ENCODE peak calls at places on chromosomes 2 and 18, in four cellular contexts. U, E, H and R are unnamed samples.
A peak's percentile ranks its signal among the peaks of the same experiment; 100 is the strongest.

GRCh38 chr18:32742620-32743019 is 30.2 kb downstream of the KLHL14 start:
- DNase-seq in U (no peak), E (no peak), H (no peak), R (no peak)

GRCh38 chr2:11863103-11863502 is 116.7 kb downstream of the LPIN1 start:
- DNase-seq in H (no peak), U (no peak), E (no peak), R (no peak)

GRCh38 chr2:212766921-212767320 is 228.3 kb upstream of the ERBB4 start:
- DNase-seq in U (no peak), H (no peak), E (no peak), R (no peak)

GRCh38 chr2:60507211-60507810 is 46.1 kb downstream of the BCL11A start:
- DNase-seq in U (no peak), E (no peak), H (no peak), R (no peak)

GRCh38 chr2:155871940-155872339 is 460.6 kb downstream of the NR4A2 start:
- DNase-seq in E (no peak), U (no peak), H (no peak), R (no peak)

GRCh38 chr2:27312152-27312551 is 3.9 kb upstream of the UCN start:
- DNase-seq in E (no peak), U (no peak), H (no peak), R (no peak)

GRCh38 chr2:54598347-54599325 is 124.8 kb upstream of the EML6 start:
- DNase-seq in E (no peak), U (no peak), H (no peak), R (no peak)

GRCh38 chr2:139867601-139868226 is 1087.5 kb upstream of the NXPH2 start:
- DNase-seq in U (no peak), E (no peak), H (no peak), R (no peak)

GRCh38 chr2:214753455-214753854 is 56.0 kb downstream of the BARD1 start:
- DNase-seq in H (no peak), E (no peak), U (no peak), R (no peak)

GRCh38 chr2:122391726-122392125 is 636.3 kb downstream of the TSN start:
- DNase-seq in H (no peak), E (no peak), U (no peak), R (no peak)

GRCh38 chr2:46651363-46652099 is 172.2 kb downstream of the TMEM247 start:
- DNase-seq in H (no peak), E (no peak), U (no peak), R (no peak)

GRCh38 chr18:47968006-47968676 is 37.7 kb upstream of the SMAD2 start:
- DNase-seq in U (no peak), H (no peak), E (peak; percentile 88), R (no peak)

GRCh38 chr2:204004912-204005311 is 68.3 kb downstream of the ICOS start:
- DNase-seq in U (no peak), E (no peak), H (no peak), R (no peak)

GRCh38 chr2:217075225-217075802 is 215.4 kb upstream of the TNP1 start:
- DNase-seq in E (no peak), U (no peak), H (no peak), R (peak; percentile 46)

GRCh38 chr2:46034535-46034934 is 262.7 kb upstream of the EPAS1 start:
- DNase-seq in E (no peak), U (no peak), H (no peak), R (no peak)

GRCh38 chr18:73986711-73987110 is 160.9 kb downstream of the FBXO15 start:
- DNase-seq in E (no peak), U (no peak), H (no peak), R (no peak)

GRCh38 chr2:39368846-39369245 is 68.2 kb downstream of the MAP4K3 start:
- DNase-seq in H (no peak), E (no peak), U (no peak), R (no peak)

GRCh38 chr2:48482774-48483173 is 47.2 kb upstream of the STON1 start:
- DNase-seq in H (no peak), U (no peak), E (no peak), R (no peak)

DNA sequence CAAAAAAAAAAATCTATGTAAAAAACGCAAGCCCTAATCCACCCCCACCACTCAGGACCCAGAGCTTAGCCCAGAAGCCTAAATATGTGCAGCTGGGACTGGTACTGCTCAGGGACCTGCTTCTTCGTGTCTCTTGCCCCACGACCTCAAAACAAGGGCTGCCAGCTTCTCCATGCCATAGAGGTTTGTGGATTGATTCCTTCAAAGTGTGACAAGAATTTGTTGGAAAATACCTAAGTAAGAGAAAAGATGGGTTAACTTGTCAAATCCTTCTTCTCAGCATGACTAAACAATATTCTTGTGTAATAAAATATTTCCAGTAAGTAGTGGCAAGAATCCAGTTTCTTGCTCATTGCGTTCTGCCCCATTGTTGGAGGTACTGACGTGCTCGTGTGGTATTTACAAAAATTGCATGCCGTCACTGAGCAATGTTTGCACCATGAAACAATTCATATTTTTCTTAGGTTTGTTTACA is 825 bp upstream of the SCYGR1 start:
- DNase-seq in U (no peak), E (peak; percentile 99), H (no peak), R (no peak)
- TF ChIP-seq MAX in U (no peak), E (peak; percentile 89), H (no peak), R (no peak)

DNA sequence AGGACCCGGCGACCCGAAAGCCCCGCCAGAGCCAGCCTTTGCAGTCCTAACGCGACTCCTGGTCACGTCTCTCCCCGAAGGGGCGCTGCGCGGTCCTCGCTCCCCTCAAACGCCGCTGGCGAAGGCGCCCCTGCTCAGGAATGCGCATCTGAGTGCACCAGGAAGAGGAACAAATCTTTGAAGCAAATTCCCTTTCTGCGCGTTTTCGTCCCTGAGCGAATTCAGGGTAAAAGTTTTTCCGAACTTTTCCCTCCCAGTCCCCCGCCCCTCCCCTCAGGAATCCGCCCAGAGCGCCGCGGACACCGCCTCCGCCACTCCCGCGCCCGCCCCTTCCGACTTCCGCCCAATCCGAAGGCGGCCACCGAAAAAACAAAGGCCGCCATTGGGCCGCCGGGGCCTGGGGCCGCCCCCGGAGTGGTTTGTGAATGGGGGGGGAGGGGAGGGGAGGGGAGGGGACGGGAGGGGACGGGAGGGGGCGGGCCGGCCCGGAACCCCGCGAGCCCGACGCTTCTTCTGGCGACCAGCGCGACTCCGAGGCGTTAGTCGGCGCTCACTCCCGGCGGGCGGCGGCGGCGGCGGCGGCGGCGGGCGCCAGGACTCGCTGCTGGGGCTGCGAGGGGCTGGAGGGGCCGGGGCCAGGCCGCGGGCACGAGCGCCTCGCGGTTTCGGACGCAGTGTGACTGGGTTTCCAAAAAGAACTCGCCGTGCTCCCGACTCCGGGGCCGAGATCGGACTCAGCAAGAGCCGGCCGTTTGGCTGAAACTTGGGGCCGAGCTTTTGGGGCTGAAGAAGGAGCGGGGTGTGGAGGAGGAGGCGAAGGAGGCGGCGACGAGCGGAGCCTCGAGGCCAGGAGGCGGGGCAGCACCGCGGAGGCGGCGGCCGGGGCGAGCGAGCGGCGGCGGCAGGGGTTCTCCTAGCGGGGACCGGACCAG is at the start of gene FZD7:
- DNase-seq in H (peak; percentile 38), E (peak; percentile 89), U (peak; percentile 77), R (peak; percentile 96)
- TF ChIP-seq POLR2A in H (peak; percentile 56), E (peak; percentile 55), U (peak; percentile 28), R (peak; percentile 37)

DNA sequence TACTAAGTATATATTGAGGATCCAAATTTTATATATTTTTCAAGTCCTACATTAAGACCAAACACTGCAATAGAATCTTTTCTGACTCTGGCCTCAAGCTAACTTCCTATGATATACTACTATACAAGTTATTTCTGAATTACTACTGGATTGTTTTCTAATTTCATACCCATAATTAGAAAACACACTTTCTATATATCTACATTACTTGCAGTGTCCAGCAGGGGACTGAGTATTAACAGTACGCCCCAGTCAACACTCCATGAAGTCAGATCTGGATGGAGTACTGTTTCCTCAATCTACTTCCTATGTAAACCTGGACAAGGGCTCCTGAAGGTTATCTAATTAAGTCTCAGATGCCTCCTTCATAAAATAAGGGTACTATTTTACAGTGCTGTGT is 26.5 kb downstream of the RMP24 start:
- DNase-seq in H (no peak), E (peak; percentile 16), U (no peak), R (peak; percentile 20)
- TF ChIP-seq CTCF in H (no peak), E (no peak), U (peak; percentile 61), R (peak; percentile 14)

DNA sequence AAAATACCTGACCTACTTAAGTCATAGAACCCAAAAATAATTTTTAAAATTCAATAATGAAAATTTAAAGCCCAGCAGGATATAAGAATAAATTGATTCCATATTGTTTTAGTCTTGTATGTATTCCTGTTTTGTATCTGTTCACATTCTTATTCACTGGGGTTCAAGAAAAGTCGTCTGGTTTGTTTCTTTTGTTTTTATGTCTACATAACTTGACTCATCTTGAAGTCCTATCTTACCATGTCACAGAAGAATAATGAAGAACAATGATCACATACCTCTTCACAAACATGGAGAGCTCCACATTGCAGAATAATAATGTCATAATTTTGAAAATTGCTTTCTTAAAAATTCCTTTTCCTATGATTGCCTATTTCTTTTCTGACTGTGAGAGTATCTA is 43.4 kb upstream of the LRP1B start:
- DNase-seq in H (no peak), U (no peak), E (no peak), R (no peak)
- TF ChIP-seq MAX in H (no peak), U (no peak), E (no peak), R (no peak)

DNA sequence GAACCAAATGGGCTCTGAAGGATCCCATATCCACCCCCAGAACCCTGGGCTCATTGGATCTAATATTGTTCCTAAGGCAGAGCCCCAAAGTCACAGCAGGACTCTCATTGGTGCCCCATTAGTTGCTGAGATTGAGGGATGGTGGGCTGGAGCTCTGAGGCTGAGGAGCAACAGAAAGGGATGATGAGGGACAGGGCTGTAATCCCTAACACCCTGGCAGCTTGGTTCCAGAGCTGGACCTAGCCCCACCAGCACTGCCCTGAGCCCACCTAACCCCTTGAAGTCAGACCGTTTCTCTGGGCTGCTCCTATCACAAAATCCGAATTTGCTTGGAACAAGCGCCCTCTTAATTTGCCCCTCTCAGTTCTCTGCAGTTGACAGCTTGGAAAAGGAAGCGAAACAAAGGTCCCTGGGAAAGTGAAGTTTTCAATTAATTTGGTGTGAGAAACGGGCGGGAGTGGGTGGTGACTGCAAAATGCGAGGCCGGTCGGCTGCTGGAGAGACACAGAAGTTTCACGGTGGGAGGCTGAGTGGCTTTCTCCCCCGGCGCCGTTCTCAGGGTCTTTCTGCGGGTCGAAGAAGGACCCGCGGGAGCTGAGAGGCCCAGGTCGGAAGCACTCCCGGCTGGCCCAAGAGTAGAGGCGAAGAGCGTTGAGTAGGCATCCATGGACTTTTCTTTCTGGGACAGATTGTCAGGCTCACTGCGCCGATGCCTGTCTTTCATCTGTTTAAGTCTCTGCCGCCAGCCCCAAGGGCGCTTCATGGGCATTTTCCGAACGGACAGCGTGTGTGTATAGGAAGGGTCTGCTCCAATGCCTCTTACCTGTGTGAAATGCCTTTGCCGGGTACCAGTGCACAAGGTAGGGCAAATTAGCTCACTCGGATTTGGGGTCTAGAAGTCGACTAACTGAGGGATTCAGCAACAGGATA is 927 bp upstream of the HOXD13 start:
- DNase-seq in E (no peak), H (no peak), U (no peak), R (no peak)
- TF ChIP-seq POLR2A in E (no peak), H (no peak), U (no peak), R (no peak)

DNA sequence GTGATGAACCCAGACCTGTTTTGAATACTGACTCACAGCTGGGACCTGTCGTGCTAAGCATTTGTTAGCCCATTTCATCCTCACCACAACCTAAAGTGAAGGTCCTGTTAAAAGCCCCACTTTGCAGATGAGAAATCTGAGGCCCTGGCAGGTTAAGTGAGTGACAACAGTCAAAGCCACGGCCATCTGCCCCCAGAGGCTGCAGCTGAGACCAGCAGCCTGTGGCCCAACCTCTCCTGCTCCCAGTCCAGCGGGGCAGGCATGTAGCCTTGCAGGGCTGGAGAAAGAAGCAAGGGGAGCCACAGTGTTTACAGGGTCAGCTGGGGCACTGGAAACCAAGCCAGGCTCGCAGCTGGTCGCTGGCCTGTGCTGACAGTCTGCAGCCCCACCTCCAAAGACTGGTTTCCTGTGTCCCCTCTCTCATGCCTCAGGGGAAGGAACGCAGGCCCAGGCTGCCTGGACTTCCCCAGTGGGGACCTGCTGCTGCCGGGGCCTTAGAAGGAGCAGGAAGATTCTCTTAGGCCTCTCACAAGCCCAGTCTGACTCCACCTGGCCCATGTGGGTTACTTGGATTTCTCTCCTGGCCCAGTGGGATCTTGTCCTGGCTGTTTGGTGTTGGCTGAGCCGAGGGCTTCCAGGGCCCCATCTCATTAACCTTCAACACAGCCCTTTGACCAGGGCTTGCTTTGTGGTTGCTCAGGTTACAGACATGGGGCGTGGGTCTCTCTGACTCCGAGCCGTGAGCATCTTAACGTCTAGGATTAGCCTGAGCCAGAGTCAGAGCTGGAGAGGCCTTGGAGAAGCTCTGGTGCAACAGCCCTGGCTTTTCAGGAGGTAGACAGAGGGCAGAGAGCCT is 1.7 kb downstream of the INPP5D start:
- DNase-seq in H (no peak), U (no peak), E (no peak), R (peak; percentile 77)
- TF ChIP-seq CTCF in H (peak; percentile 44), U (peak; percentile 25), E (no peak), R (peak; percentile 31)